ENCODE peak calls at places on chromosomes 1 and 21, in four cellular contexts. One of them, this sample, is unnamed.

GRCh38 chr1:223244366-223245103 is 101.5 kb upstream of the TLR5 start:
- DNase-seq in naive thymus-derived CD8-positive, alpha-beta T cell: no peak
- DNase-seq in stimulated activated CD4-positive, alpha-beta T cell treated with anti-CD3 and anti-CD28 coated beads, TNF-alpha, amount 100 ng/mL, for 1 hour: no peak
- DNase-seq in RWPE1: no peak
- DNase-seq in this sample: no peak

GRCh38 chr1:83673287-83673686 is 325.6 kb downstream of the TTLL7 start:
- DNase-seq in naive thymus-derived CD8-positive, alpha-beta T cell: no peak
- DNase-seq in stimulated activated CD4-positive, alpha-beta T cell treated with anti-CD3 and anti-CD28 coated beads, TNF-alpha, amount 100 ng/mL, for 1 hour: no peak
- DNase-seq in RWPE1: no peak
- DNase-seq in this sample: no peak

GRCh38 chr1:207996632-207997031 is 85.7 kb upstream of the CD34 start:
- DNase-seq in naive thymus-derived CD8-positive, alpha-beta T cell: no peak
- DNase-seq in stimulated activated CD4-positive, alpha-beta T cell treated with anti-CD3 and anti-CD28 coated beads, TNF-alpha, amount 100 ng/mL, for 1 hour: no peak
- DNase-seq in RWPE1: no peak
- DNase-seq in this sample: no peak

GRCh38 chr1:100810360-100810759 is 84.3 kb downstream of the EXTL2 start:
- DNase-seq in naive thymus-derived CD8-positive, alpha-beta T cell: no peak
- DNase-seq in stimulated activated CD4-positive, alpha-beta T cell treated with anti-CD3 and anti-CD28 coated beads, TNF-alpha, amount 100 ng/mL, for 1 hour: no peak
- DNase-seq in RWPE1: no peak
- DNase-seq in this sample: no peak

GRCh38 chr21:25911730-25912401 is 177.1 kb downstream of the GABPA start:
- DNase-seq in naive thymus-derived CD8-positive, alpha-beta T cell: no peak
- DNase-seq in stimulated activated CD4-positive, alpha-beta T cell treated with anti-CD3 and anti-CD28 coated beads, TNF-alpha, amount 100 ng/mL, for 1 hour: no peak
- DNase-seq in RWPE1: no peak
- DNase-seq in this sample: no peak

GRCh38 chr1:56709269-56709880 is 64.3 kb downstream of the PRKAA2 start:
- DNase-seq in naive thymus-derived CD8-positive, alpha-beta T cell: no peak
- DNase-seq in stimulated activated CD4-positive, alpha-beta T cell treated with anti-CD3 and anti-CD28 coated beads, TNF-alpha, amount 100 ng/mL, for 1 hour: no peak
- DNase-seq in RWPE1: peak
- DNase-seq in this sample: no peak

GRCh38 chr1:31658721-31659120 is 14.0 kb upstream of the PEF1 start:
- DNase-seq in naive thymus-derived CD8-positive, alpha-beta T cell: no peak
- DNase-seq in stimulated activated CD4-positive, alpha-beta T cell treated with anti-CD3 and anti-CD28 coated beads, TNF-alpha, amount 100 ng/mL, for 1 hour: no peak
- DNase-seq in RWPE1: no peak
- DNase-seq in this sample: no peak

GRCh38 chr1:152941037-152941700 is 5.8 kb upstream of the SPRR5 start:
- DNase-seq in naive thymus-derived CD8-positive, alpha-beta T cell: no peak
- DNase-seq in stimulated activated CD4-positive, alpha-beta T cell treated with anti-CD3 and anti-CD28 coated beads, TNF-alpha, amount 100 ng/mL, for 1 hour: no peak
- DNase-seq in RWPE1: peak
- DNase-seq in this sample: no peak

GRCh38 chr21:17775431-17776126 is 43.6 kb downstream of the C21orf91 start:
- DNase-seq in naive thymus-derived CD8-positive, alpha-beta T cell: peak
- DNase-seq in stimulated activated CD4-positive, alpha-beta T cell treated with anti-CD3 and anti-CD28 coated beads, TNF-alpha, amount 100 ng/mL, for 1 hour: no peak
- DNase-seq in RWPE1: no peak
- DNase-seq in this sample: no peak